ENCODE peak calls at places on chromosomes 5 and 9, in seven cellular contexts. Q is thoracic aorta; K is NB4; C is activated naive CD4-positive, alpha-beta T cell treated with anti-CD3 and anti-CD28 coated beads for 36 hours; W is HEK293T; Z is amniotic stem cell; Y is GM04504. U is an unnamed sample.

GRCh38 chr5:27318701-27319100 is 280.3 kb upstream of the CDH9 start:
- DNase-seq in K (no peak), Q (no peak), C (no peak), Y (no peak), Z (no peak), W (no peak), U (no peak)

GRCh38 chr9:122376791-122377190 is 6.0 kb downstream of the PTGS1 start:
- DNase-seq in C (no peak), Q (no peak), Y (no peak), K (no peak), W (no peak), Z (no peak), U (no peak)

GRCh38 chr5:67020231-67020630 is 176.4 kb downstream of the CD180 start:
- DNase-seq in Q (no peak), Z (no peak), K (no peak), Y (no peak), W (no peak), C (no peak), U (no peak)

GRCh38 chr5:157859227-157859575 is 256 bp upstream of the CLINT1 start:
- DNase-seq in Q (no peak), K (no peak), C (no peak), Z (no peak), W (no peak), Y (no peak), U (no peak)

GRCh38 chr9:22119537-22120167 is 110.5 kb upstream of the CDKN2B start:
- DNase-seq in Q (no peak), C (peak), Z (no peak), K (no peak), Y (no peak), W (peak), U (no peak)

GRCh38 chr5:156052697-156053455 is 274.1 kb upstream of the SGCD start:
- DNase-seq in Y (no peak), Q (no peak), C (no peak), W (no peak), K (no peak), Z (no peak), U (no peak)

GRCh38 chr9:110152704-110153374 is 55.1 kb downstream of the C9orf152 start:
- DNase-seq in Y (no peak), C (no peak), K (peak), W (peak), Q (no peak), Z (no peak), U (peak)

GRCh38 chr5:17694401-17694800 is 60.1 kb downstream of the TAF11L14 start:
- DNase-seq in C (no peak), W (no peak), Z (no peak), Y (no peak), Q (no peak), K (no peak), U (no peak)

GRCh38 chr5:125829349-125829748 is 593.9 kb upstream of the GRAMD2B start:
- DNase-seq in W (no peak), K (no peak), Q (no peak), Z (no peak), Y (no peak), C (no peak), U (no peak)

GRCh38 chr5:152688561-152689274 is 283.6 kb upstream of the NMUR2 start:
- DNase-seq in W (no peak), Y (peak), K (peak), C (no peak), Q (peak), Z (no peak), U (no peak)

GRCh38 chr5:149452665-149453617 is 73.8 kb upstream of the IL17B start:
- DNase-seq in Y (peak), Q (peak), K (no peak), C (no peak), W (no peak), Z (peak), U (no peak)

GRCh38 chr5:55356896-55357295 is 49.1 kb downstream of the MTREX start:
- DNase-seq in W (no peak), Z (no peak), K (no peak), Y (no peak), Q (no peak), C (no peak), U (no peak)

GRCh38 chr9:116027511-116027910 is 126.1 kb upstream of the PAPPA start:
- DNase-seq in Z (peak), Q (no peak), W (no peak), C (no peak), K (no peak), Y (peak), U (no peak)

GRCh38 chr9:92983984-92984589 is 36.8 kb downstream of the FGD3 start:
- DNase-seq in W (no peak), K (peak), Q (no peak), Z (no peak), C (peak), Y (no peak), U (no peak)

GRCh38 chr5:147616401-147616800 is 106.5 kb upstream of the DPYSL3 start:
- DNase-seq in Y (no peak), C (no peak), W (no peak), Q (no peak), Z (no peak), K (no peak), U (no peak)

GRCh38 chr9:108184941-108185340 is 670.8 kb downstream of the ACTL7B start:
- DNase-seq in Z (no peak), Y (no peak), Q (no peak), C (no peak), K (no peak), W (no peak), U (no peak)

GRCh38 chr9:83598487-83598886 is 24.5 kb upstream of the IDNK start:
- DNase-seq in Q (no peak), K (peak), Z (no peak), Y (no peak), C (no peak), W (no peak), U (no peak)

GRCh38 chr9:131080589-131080988 is 15.7 kb upstream of the AIF1L start:
- DNase-seq in Q (no peak), Y (no peak), K (no peak), C (no peak), W (no peak), Z (no peak), U (no peak)

GRCh38 chr5:178353461-178353860 is 120.9 kb upstream of the PHYKPL start:
- DNase-seq in Y (no peak), Z (no peak), Q (no peak), W (no peak), C (no peak), K (no peak), U (no peak)

GRCh38 chr5:74167206-74167929 is 473.2 kb downstream of the ENC1 start:
- DNase-seq in W (no peak), Q (no peak), Z (peak), C (no peak), K (no peak), Y (peak), U (no peak)

GRCh38 chr9:136268318-136268717 is 22.7 kb upstream of the QSOX2 start:
- DNase-seq in Z (no peak), K (no peak), W (no peak), C (no peak), Y (no peak), Q (no peak), U (peak)

GRCh38 chr5:133763744-133764143 is 151.4 kb upstream of the FSTL4 start:
- DNase-seq in Y (no peak), Z (no peak), K (no peak), C (no peak), Q (no peak), W (no peak), U (no peak)

GRCh38 chr5:170307575-170308465 is 10.2 kb upstream of the LCP2 start:
- DNase-seq in Y (no peak), Q (peak), Z (no peak), W (no peak), C (no peak), K (peak), U (peak)

GRCh38 chr5:106818552-106818951 is 852.2 kb downstream of the EFNA5 start:
- DNase-seq in Q (no peak), C (no peak), K (no peak), Y (no peak), Z (no peak), W (no peak), U (no peak)

GRCh38 chr5:170885779-170886178 is 24.0 kb downstream of the RANBP17 start:
- DNase-seq in K (no peak), Z (no peak), C (no peak), Y (no peak), Q (no peak), W (no peak), U (no peak)

GRCh38 chr5:147645172-147645571 is 135.3 kb upstream of the DPYSL3 start:
- DNase-seq in W (no peak), C (no peak), K (no peak), Z (no peak), Y (no peak), Q (no peak), U (no peak)

GRCh38 chr5:52830700-52831099 is 43.0 kb downstream of the ITGA1 start:
- DNase-seq in Q (no peak), C (no peak), Y (no peak), Z (no peak), W (no peak), K (no peak), U (no peak)

GRCh38 chr5:135488727-135489465 is 36.7 kb upstream of the TIFAB start:
- DNase-seq in C (no peak), K (peak), Z (peak), Q (no peak), Y (peak), W (peak), U (peak)

GRCh38 chr9:32954642-32955041 is 46.8 kb downstream of the APTX start:
- DNase-seq in Z (no peak), W (no peak), K (no peak), C (no peak), Y (peak), Q (no peak), U (no peak)